ENCODE peak calls at places on chromosomes 7 and 10, in seven cellular contexts. W, E, F, Y, T, U and H are unnamed samples.

GRCh38 chr10:49398000-49398861 is 2.3 kb upstream of the DRGX start:
- DNase-seq in W (peak; percentile 45), E (no peak), F (peak; percentile 39), Y (no peak), T (peak; percentile 42), U (peak; percentile 61), H (no peak)

GRCh38 chr10:99370993-99371392 is 41.8 kb downstream of the CNNM1 start:
- DNase-seq in W (peak; percentile 24), E (no peak), F (peak; percentile 61), Y (peak; percentile 42), T (no peak), U (no peak), H (no peak)

GRCh38 chr7:92953657-92954056 is 117.3 kb upstream of the CDK6 start:
- DNase-seq in W (no peak), E (no peak), F (no peak), Y (no peak), T (no peak), U (no peak), H (no peak)

GRCh38 chr10:92847185-92847864 is 995 bp upstream of the EXOC6 start:
- DNase-seq in W (no peak), E (no peak), F (no peak), Y (no peak), T (no peak), U (no peak), H (no peak)

GRCh38 chr10:30431435-30431911 is 2.5 kb upstream of the MAP3K8 start:
- DNase-seq in W (no peak), E (no peak), F (no peak), Y (no peak), T (no peak), U (no peak), H (no peak)

GRCh38 chr7:157487046-157487770 is 150.4 kb downstream of the DNAJB6 start:
- DNase-seq in W (no peak), E (no peak), F (no peak), Y (no peak), T (peak; percentile 35), U (no peak), H (no peak)

GRCh38 chr10:102745157-102745556 is 1.4 kb downstream of the WBP1L start:
- DNase-seq in W (no peak), E (no peak), F (no peak), Y (no peak), T (no peak), U (no peak), H (no peak)

GRCh38 chr7:63029207-63029522 is 969.5 kb upstream of the ZNF722 start:
- DNase-seq in W (no peak), E (no peak), F (no peak), Y (no peak), T (no peak), U (no peak), H (peak; percentile 13)

GRCh38 chr10:32139223-32140073 is 83.2 kb upstream of the KIF5B start:
- DNase-seq in W (peak; percentile 77), E (peak; percentile 40), F (peak; percentile 93), Y (peak; percentile 89), T (peak; percentile 95), U (peak; percentile 66), H (peak; percentile 69)

GRCh38 chr7:45203947-45204445 is 46.4 kb downstream of the RAMP3 start:
- DNase-seq in W (no peak), E (no peak), F (no peak), Y (no peak), T (no peak), U (no peak), H (no peak)

GRCh38 chr7:152105205-152105604 is 79.7 kb downstream of the GALNT11 start:
- DNase-seq in W (no peak), E (no peak), F (no peak), Y (no peak), T (no peak), U (no peak), H (no peak)

GRCh38 chr7:27745064-27745583 is 5.2 kb downstream of the TAX1BP1 start:
- DNase-seq in W (peak; percentile 50), E (no peak), F (peak; percentile 67), Y (peak; percentile 48), T (peak; percentile 74), U (no peak), H (no peak)

GRCh38 chr7:74518041-74518440 is 64.3 kb downstream of the GTF2IRD1 start:
- DNase-seq in W (no peak), E (no peak), F (no peak), Y (no peak), T (no peak), U (no peak), H (no peak)

GRCh38 chr10:19638173-19638872 is 177.9 kb upstream of the PLXDC2 start:
- DNase-seq in W (peak; percentile 65), E (no peak), F (peak; percentile 3), Y (no peak), T (peak; percentile 72), U (no peak), H (peak; percentile 51)

GRCh38 chr10:15652757-15653156 is 67.0 kb downstream of the ITGA8 start:
- DNase-seq in W (no peak), E (no peak), F (no peak), Y (no peak), T (no peak), U (no peak), H (no peak)

GRCh38 chr10:24886281-24886680 is 66.1 kb downstream of the PRTFDC1 start:
- DNase-seq in W (no peak), E (no peak), F (no peak), Y (no peak), T (no peak), U (peak; percentile 62), H (no peak)

GRCh38 chr7:77893813-77894212 is 95.2 kb downstream of the PHTF2 start:
- DNase-seq in W (no peak), E (no peak), F (no peak), Y (no peak), T (no peak), U (no peak), H (no peak)

GRCh38 chr10:70267161-70267933 is 16.5 kb downstream of the NPFFR1 start:
- DNase-seq in W (peak; percentile 42), E (no peak), F (peak; percentile 73), Y (peak; percentile 73), T (peak; percentile 67), U (no peak), H (no peak)

GRCh38 chr7:126700807-126701604 is 551.7 kb downstream of the GRM8 start:
- DNase-seq in W (peak; percentile 21), E (no peak), F (peak; percentile 18), Y (peak; percentile 90), T (peak; percentile 75), U (no peak), H (peak; percentile 47)

GRCh38 chr7:54996391-54996790 is 22.4 kb upstream of the EGFR start:
- DNase-seq in W (no peak), E (no peak), F (no peak), Y (no peak), T (no peak), U (no peak), H (no peak)

GRCh38 chr7:54995166-54995565 is 23.7 kb upstream of the EGFR start:
- DNase-seq in W (no peak), E (no peak), F (no peak), Y (no peak), T (no peak), U (no peak), H (no peak)

GRCh38 chr7:54992876-54993490 is 25.8 kb upstream of the EGFR start:
- DNase-seq in W (no peak), E (no peak), F (no peak), Y (no peak), T (no peak), U (no peak), H (no peak)

GRCh38 chr7:54991341-54991740 is 27.5 kb upstream of the EGFR start:
- DNase-seq in W (no peak), E (no peak), F (no peak), Y (no peak), T (no peak), U (no peak), H (no peak)

DNA sequence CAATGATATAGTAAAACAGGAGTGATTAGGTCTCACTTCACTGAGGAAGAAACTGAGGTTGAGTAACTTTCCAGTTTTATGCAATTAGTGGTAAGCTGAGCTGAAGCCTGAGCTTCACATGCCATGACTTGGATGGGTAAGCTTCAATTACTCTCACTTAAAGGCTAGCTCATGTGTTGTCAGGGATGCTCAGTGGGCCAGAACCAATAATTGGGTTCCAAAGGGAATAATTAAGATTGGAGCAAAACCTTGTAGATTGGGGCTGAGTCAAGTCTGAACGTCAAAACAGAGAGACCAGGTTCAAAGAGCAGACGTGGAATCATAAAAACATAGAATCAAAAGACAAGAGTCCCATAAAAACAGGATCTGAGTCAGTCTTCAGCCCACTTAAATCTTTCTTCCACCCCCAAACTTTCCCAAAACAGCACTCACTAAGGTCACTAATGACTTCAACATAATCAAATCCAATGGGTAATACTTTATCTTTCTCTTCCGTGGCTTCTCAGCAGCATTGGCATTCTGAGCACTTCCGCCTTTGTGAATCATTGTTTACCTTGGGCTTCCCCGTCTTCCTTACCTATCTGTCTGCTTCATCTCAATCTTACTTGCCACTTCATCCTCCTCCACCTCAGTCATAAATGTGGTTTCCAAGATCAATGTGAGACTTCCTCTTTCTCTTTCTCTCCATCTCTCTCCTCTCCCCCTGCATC is 23.0 kb upstream of the EGFR start:
- DNase-seq in W (no peak), E (peak; percentile 61), F (peak; percentile 74), Y (peak; percentile 71), T (no peak), U (no peak), H (no peak)
- H3K4me3 ChIP-seq in W (no peak overlapping the region), E (no peak overlapping the region), F (no peak overlapping the region), Y (peak overlapping the region; percentile 16), T (no peak overlapping the region), U (no peak overlapping the region), H (no peak overlapping the region)

DNA sequence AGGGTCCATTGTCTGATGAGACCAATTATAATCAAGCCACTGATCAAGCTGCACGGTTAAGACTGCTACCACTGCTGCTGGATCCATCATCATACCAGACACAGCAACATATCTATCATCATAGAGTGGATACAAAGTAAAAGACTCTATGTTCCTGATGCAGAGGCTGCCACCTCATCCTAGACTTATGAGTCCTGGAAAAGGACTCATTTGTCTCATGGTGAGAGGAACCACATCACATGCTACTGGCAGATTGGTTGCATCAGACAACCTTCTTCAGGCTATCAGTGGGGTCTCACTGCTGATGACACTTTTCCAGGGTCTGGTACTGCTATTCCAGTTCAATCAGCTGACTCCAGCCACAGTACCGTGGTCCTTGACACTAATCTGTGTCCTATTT is 79.0 kb downstream of the ABI1 start:
- DNase-seq in W (no peak), E (no peak), F (no peak), Y (no peak), T (no peak), U (no peak), H (no peak)
- H3K4me1 ChIP-seq in W (peaks cover 17% of the 10 kb centered on the region), E (peaks cover 3% of the 10 kb centered on the region), F (peaks cover 26% of the 10 kb centered on the region), Y (peaks cover 19% of the 10 kb centered on the region), T (peaks cover 6% of the 10 kb centered on the region), U (no peaks in the 10 kb centered on the region), H (no peaks in the 10 kb centered on the region)

GRCh38 chr10:62048919-62049636 is 147.6 kb downstream of the ARID5B start:
- DNase-seq in W (peak; percentile 78), E (peak; percentile 85), F (peak; percentile 59), Y (no peak), T (peak; percentile 92), U (peak; percentile 86), H (peak; percentile 80)
- TF ChIP-seq POLR2A in W (peak; percentile 53), E (peak; percentile 85), F (peak; percentile 26), Y (no peak), T (peak; percentile 64), U (peak; percentile 94), H (peak; percentile 94)

DNA sequence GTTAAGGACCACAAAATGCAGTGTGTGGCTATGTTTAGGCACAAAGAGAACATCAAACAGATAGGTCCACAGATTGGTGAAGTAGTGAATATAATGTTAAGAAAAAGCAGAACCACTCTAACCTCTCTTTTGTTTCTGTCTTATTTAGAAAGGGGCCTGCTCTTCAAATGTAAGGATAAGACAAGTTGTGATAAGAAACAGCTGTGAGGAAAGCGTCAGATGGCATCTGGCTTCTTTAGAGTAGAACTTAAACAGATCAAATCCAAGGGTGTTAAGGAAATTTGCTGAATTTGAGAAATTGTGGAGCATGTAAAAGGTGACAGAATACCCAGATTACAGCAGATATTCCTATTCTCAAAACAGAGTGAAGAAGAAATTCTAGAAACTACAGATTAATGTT is 151.0 kb upstream of the LRGUK start:
- DNase-seq in W (no peak), E (no peak), F (no peak), Y (no peak), T (no peak), U (no peak), H (no peak)
- H3K4me3 ChIP-seq in W (no peak overlapping the region), E (no peak overlapping the region), F (no peak overlapping the region), Y (no peak overlapping the region), T (no peak overlapping the region), U (no peak overlapping the region), H (no peak overlapping the region)